ENCODE peak calls at places on chromosomes 12 and 14, in nine cellular contexts. W, S, H, Z, T, F, L, I and B are unnamed samples.

GRCh38 chr14:20499108-20499507 is 6.2 kb upstream of the RNASE10 start:
- DNase-seq in W (no peak), S (no peak), H (no peak), Z (no peak), T (no peak), F (no peak), L (no peak), I (peak; percentile 20), B (no peak)

GRCh38 chr14:92728781-92729364 is 19.6 kb downstream of the LGMN start:
- DNase-seq in W (no peak), S (no peak), H (peak; percentile 95), Z (peak; percentile 38), T (no peak), F (no peak), L (no peak), I (peak; percentile 82), B (peak; percentile 33)

GRCh38 chr12:124992874-124993567 is 424 bp upstream of the BRI3BP start:
- DNase-seq in W (no peak), S (no peak), H (peak; percentile 80), Z (peak; percentile 83), T (peak; percentile 91), F (peak; percentile 4), L (peak; percentile 72), I (peak; percentile 97), B (peak; percentile 92)

GRCh38 chr14:99430491-99430890 is 50.2 kb downstream of the SETD3 start:
- DNase-seq in W (no peak), S (no peak), H (peak; percentile 2), Z (no peak), T (no peak), F (no peak), L (no peak), I (peak; percentile 28), B (peak; percentile 22)

GRCh38 chr12:105477873-105478272 is 147.4 kb downstream of the C12orf75 start:
- DNase-seq in W (no peak), S (no peak), H (no peak), Z (no peak), T (no peak), F (no peak), L (no peak), I (no peak), B (no peak)

GRCh38 chr14:22926316-22926715 is 2.9 kb downstream of the PRMT5 start:
- DNase-seq in W (no peak), S (no peak), H (peak; percentile 52), Z (no peak), T (no peak), F (no peak), L (no peak), I (no peak), B (no peak)

GRCh38 chr12:51262758-51263177 is 7.4 kb downstream of the SMAGP start:
- DNase-seq in W (no peak), S (no peak), H (peak; percentile 55), Z (no peak), T (peak; percentile 84), F (no peak), L (no peak), I (peak; percentile 34), B (peak; percentile 63)

GRCh38 chr14:32939254-32940065 is 781 bp downstream of the NPAS3 start:
- DNase-seq in W (peak; percentile 45), S (peak; percentile 63), H (peak; percentile 38), Z (peak; percentile 59), T (no peak), F (no peak), L (peak; percentile 69), I (peak; percentile 26), B (peak; percentile 20)

GRCh38 chr14:103330536-103330935 is 3.5 kb upstream of the EIF5 start:
- DNase-seq in W (no peak), S (no peak), H (no peak), Z (no peak), T (no peak), F (no peak), L (no peak), I (no peak), B (no peak)

GRCh38 chr14:103336191-103336590 is 2.2 kb downstream of the EIF5 start:
- DNase-seq in W (no peak), S (no peak), H (no peak), Z (no peak), T (no peak), F (no peak), L (peak; percentile 36), I (no peak), B (no peak)

GRCh38 chr14:103334644-103335603 is 887 bp downstream of the EIF5 start:
- DNase-seq in W (peak; percentile 20), S (peak; percentile 45), H (peak; percentile 74), Z (peak; percentile 77), T (no peak), F (peak; percentile 27), L (peak; percentile 89), I (peak; percentile 67), B (peak; percentile 72)

GRCh38 chr14:103332143-103332919 is 1.7 kb upstream of the EIF5 start:
- DNase-seq in W (no peak), S (no peak), H (no peak), Z (no peak), T (no peak), F (no peak), L (no peak), I (peak; percentile 53), B (no peak)

DNA sequence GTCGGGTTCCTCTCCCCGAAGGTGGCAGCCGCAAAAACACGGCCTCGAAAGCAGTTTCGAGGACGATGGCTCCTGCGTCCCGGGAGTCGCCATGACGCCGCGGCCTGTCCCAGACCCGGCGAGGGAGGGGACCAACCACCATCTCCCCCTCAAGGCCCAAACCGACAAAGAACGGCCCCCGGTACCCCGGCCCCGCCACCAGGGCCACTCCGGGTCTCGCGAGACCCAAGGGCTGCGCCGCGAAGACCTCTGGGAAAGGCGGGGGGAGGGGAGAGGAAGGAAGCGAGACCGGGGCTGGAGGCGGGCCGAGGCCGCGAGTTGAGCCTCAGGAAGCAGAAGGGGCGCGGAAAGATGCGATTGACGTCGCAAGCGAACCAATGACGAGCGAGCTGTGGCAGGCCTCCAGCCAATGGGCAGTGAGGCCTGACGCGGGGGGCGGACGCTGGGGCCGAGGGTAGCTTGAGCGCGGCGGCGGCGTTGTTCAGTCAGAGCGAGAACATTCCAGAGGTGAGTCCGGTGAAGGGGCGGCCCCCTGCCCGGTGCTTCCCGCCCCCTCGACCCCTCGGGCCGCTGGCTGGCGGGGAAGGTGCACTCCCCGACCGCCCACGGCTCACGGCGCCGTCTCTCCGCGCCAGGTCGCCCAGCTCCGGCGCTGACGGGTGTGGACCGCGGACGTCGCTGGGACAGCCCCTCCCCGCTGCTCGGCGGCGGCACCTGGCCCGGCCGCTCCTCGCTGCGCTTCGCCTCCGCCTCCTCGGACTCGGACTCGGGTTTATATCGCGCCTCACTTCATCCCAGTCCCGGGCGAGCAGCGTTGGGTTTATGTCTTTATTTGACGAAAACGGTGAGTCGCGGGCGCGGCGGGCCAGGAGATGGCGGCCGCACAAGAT is at the start of gene EIF5:
- DNase-seq in W (peak; percentile 97), S (peak; percentile 99), H (peak; percentile 98), Z (peak; percentile 98), T (peak; percentile 96), F (peak; percentile 94), L (peak; percentile 99), I (peak; percentile 99), B (peak; percentile 99)
- TF ChIP-seq CTCF in W (no peak), S (no peak), H (peak; percentile 13), Z (no peak), T (no peak), F (peak; percentile 8), L (no peak), I (peak; percentile 29), B (no peak)

GRCh38 chr12:26187429-26187828 is 7.9 kb upstream of the SSPN start:
- DNase-seq in W (no peak), S (no peak), H (no peak), Z (no peak), T (no peak), F (no peak), L (no peak), I (no peak), B (peak; percentile 15)
- TF ChIP-seq CTCF in W (peak; percentile 24), S (no peak), H (no peak), Z (no peak), T (no peak), F (no peak), L (no peak), I (no peak), B (no peak)

GRCh38 chr12:645563-646071 is 17.6 kb downstream of the NINJ2 start:
- DNase-seq in W (no peak), S (no peak), H (peak; percentile 32), Z (no peak), T (no peak), F (no peak), L (peak; percentile 64), I (no peak), B (no peak)

GRCh38 chr12:646303-647038 is 16.8 kb downstream of the NINJ2 start:
- DNase-seq in W (no peak), S (no peak), H (no peak), Z (no peak), T (no peak), F (no peak), L (peak; percentile 93), I (no peak), B (no peak)

GRCh38 chr12:647039-647712 is 16.1 kb downstream of the NINJ2 start:
- DNase-seq in W (no peak), S (no peak), H (no peak), Z (no peak), T (no peak), F (no peak), L (no peak), I (no peak), B (no peak)

GRCh38 chr12:647713-648085 is 15.5 kb downstream of the NINJ2 start:
- DNase-seq in W (no peak), S (no peak), H (no peak), Z (no peak), T (no peak), F (no peak), L (no peak), I (peak; percentile 69), B (no peak)

GRCh38 chr12:650983-651382 is 12.3 kb downstream of the NINJ2 start:
- DNase-seq in W (no peak), S (no peak), H (no peak), Z (no peak), T (no peak), F (no peak), L (no peak), I (peak; percentile 39), B (no peak)
- TF ChIP-seq CTCF in W (no peak), S (no peak), H (no peak), Z (no peak), T (no peak), F (no peak), L (peak; percentile 16), I (no peak), B (no peak)

GRCh38 chr12:14935031-14935430 is 3.3 kb downstream of the ERP27 start:
- DNase-seq in W (no peak), S (no peak), H (no peak), Z (no peak), T (no peak), F (no peak), L (no peak), I (no peak), B (no peak)

GRCh38 chr12:14934511-14934910 is 3.8 kb downstream of the ERP27 start:
- DNase-seq in W (no peak), S (no peak), H (no peak), Z (no peak), T (no peak), F (no peak), L (no peak), I (no peak), B (no peak)

GRCh38 chr12:14937014-14937413 is 1.3 kb downstream of the ERP27 start:
- DNase-seq in W (no peak), S (no peak), H (no peak), Z (no peak), T (no peak), F (no peak), L (no peak), I (no peak), B (no peak)

GRCh38 chr12:14937689-14938088 is 648 bp downstream of the ERP27 start:
- DNase-seq in W (no peak), S (no peak), H (no peak), Z (no peak), T (peak; percentile 19), F (no peak), L (no peak), I (peak; percentile 55), B (no peak)

DNA sequence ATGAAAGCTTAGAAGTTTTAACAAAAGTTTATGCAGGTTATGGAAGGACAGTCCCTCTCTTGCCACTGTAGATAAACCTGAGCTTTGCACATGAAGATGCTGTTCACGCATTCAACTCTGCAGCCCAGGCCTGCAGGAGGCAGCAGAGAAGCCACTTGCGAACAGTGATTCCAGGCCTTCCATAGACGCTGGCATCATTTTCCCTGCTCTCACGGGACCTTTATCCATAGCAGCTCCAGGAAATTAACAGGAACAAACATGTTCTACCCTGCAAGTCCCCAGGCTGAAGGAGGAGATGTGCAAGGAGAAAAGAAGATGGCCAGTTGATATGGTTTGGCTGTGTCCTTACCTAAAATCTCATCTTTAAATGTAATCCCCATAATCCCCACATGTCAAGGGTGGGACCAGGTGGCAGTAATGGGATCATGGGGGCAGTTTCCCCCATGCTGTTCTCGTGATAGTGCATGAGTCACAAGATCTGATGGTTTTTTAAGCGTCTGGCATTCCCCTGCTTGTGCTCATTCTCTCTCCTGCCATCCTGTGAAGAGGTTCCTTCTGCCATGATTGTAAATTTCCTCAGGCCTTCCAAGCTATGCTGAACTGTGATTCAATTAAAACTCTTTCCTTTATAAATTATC is 2.0 kb downstream of the ERP27 start:
- DNase-seq in W (no peak), S (no peak), H (no peak), Z (no peak), T (no peak), F (no peak), L (no peak), I (no peak), B (no peak)
- TF ChIP-seq CTCF in W (peak; percentile 12), S (no peak), H (no peak), Z (peak; percentile 10), T (peak; percentile 47), F (no peak), L (no peak), I (peak; percentile 22), B (no peak)